ENCODE peak calls at places on chromosomes 12 and 14, in ten cellular contexts. Q, Z, N, I, V, J, D, C, U and O are unnamed samples.

GRCh38 chr12:57368349-57369095 is 62.3 kb downstream of the R3HDM2 start:
- DNase-seq in V (no peak), Q (no peak), D (no peak), N (no peak), C (no peak), I (no peak), U (no peak), J (no peak), Z (peak), O (no peak)

GRCh38 chr12:65675141-65675621 is 149.1 kb upstream of the HMGA2 start:
- DNase-seq in Z (peak), N (no peak), D (no peak), U (no peak), J (no peak), I (no peak), C (no peak), Q (no peak), V (no peak), O (no peak)

GRCh38 chr14:47929334-47929733 is 253.9 kb upstream of the MDGA2 start:
- DNase-seq in Q (no peak), V (no peak), C (no peak), U (no peak), D (no peak), N (no peak), Z (no peak), I (no peak), J (no peak), O (no peak)

GRCh38 chr12:56581418-56582145 is 48.5 kb downstream of the BAZ2A start:
- DNase-seq in N (no peak), C (no peak), I (no peak), V (no peak), J (no peak), Q (peak), D (peak), U (no peak), Z (no peak), O (no peak)

GRCh38 chr14:99038401-99038800 is 233.6 kb downstream of the BCL11B start:
- DNase-seq in Z (no peak), V (no peak), Q (no peak), N (no peak), I (no peak), U (no peak), C (no peak), J (no peak), D (no peak), O (no peak)

GRCh38 chr12:121830134-121830533 is 26.3 kb downstream of the SETD1B start:
- DNase-seq in Q (no peak), C (no peak), J (no peak), Z (no peak), U (no peak), V (no peak), N (no peak), D (no peak), I (no peak), O (no peak)

GRCh38 chr12:81128930-81129554 is 51.2 kb downstream of the ACSS3 start:
- DNase-seq in U (no peak), C (no peak), V (no peak), I (no peak), N (peak), D (peak), Z (peak), J (peak), Q (peak), O (peak)

GRCh38 chr12:71871116-71871515 is 31.6 kb downstream of the TBC1D15 start:
- DNase-seq in D (peak), J (no peak), I (no peak), C (no peak), V (no peak), Z (peak), U (no peak), N (no peak), Q (no peak), O (no peak)

GRCh38 chr12:114799574-114800487 is 115.9 kb upstream of the TBX3 start:
- DNase-seq in I (no peak), U (no peak), Q (no peak), N (peak), C (no peak), V (peak), D (no peak), J (peak), Z (peak), O (peak)

GRCh38 chr12:112380663-112381420 is 1.4 kb downstream of the HECTD4 start:
- DNase-seq in J (peak), Q (no peak), V (no peak), D (no peak), Z (no peak), C (no peak), I (no peak), N (peak), U (peak), O (peak)

GRCh38 chr14:63436286-63437098 is 106.7 kb downstream of the PPP2R5E start:
- DNase-seq in Q (no peak), N (no peak), Z (no peak), U (no peak), C (no peak), J (no peak), D (no peak), V (no peak), I (no peak), O (no peak)

GRCh38 chr14:69316449-69317391 is 56.8 kb downstream of the GALNT16 start:
- DNase-seq in D (peak), C (no peak), J (no peak), Z (peak), Q (no peak), U (no peak), V (peak), N (no peak), I (no peak), O (no peak)

GRCh38 chr14:95507174-95507573 is 9.3 kb downstream of the SYNE3 start:
- DNase-seq in V (peak), D (peak), I (no peak), U (no peak), Z (peak), J (peak), N (no peak), C (no peak), Q (no peak), O (no peak)

GRCh38 chr14:34059925-34060746 is 109.3 kb upstream of the EGLN3 start:
- DNase-seq in U (peak), Q (peak), Z (peak), D (peak), C (no peak), V (no peak), N (peak), I (peak), J (peak), O (peak)

GRCh38 chr12:31117203-31118011 is 43.7 kb downstream of the DDX11 start:
- DNase-seq in Z (peak), J (peak), I (peak), Q (peak), D (peak), V (no peak), U (peak), C (peak), N (peak), O (peak)

GRCh38 chr14:51818748-51819386 is 41.5 kb upstream of the GNG2 start:
- DNase-seq in N (no peak), D (no peak), J (peak), Z (no peak), Q (no peak), I (no peak), V (no peak), C (no peak), U (no peak), O (no peak)

GRCh38 chr12:116659771-116660481 is 77.9 kb downstream of the SPRING1 start:
- DNase-seq in Q (no peak), D (peak), V (no peak), U (no peak), Z (no peak), I (no peak), N (no peak), J (no peak), C (no peak), O (no peak)

DNA sequence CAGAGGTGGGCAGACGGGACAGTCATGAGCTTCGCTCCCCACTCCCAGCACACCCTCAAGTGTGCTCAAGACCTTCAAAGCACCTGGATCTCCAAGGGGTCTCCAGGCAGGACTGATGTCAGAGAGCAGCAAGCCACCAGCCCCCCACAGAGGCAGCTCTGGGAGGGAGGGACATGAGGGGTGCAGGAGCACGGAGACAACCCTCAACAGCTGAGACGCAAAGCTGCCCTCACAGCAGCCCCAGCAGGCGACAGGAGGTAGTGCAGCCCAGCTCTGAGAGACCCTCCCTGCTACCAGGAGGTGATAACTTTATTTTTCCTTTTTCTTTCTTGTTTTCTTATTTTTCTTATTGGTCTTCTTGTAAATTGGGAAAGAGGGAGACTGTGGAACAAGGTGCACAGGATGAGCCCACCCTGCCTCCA is 17.9 kb downstream of the SIVA1 start:
- DNase-seq in N (no peak), V (no peak), U (no peak), C (no peak), I (no peak), Q (peak), D (no peak), Z (no peak), J (no peak), O (no peak)
- TF ChIP-seq CTCF in N (peak), V (peak), U (peak), C (peak), I (no peak), Q (peak), D (peak), Z (peak), J (peak), O (peak)

GRCh38 chr14:76848879-76849278 is 22.7 kb downstream of the LRRC74A start:
- DNase-seq in D (peak), Q (no peak), Z (no peak), J (no peak), C (no peak), N (no peak), U (no peak), I (no peak), V (no peak), O (no peak)

GRCh38 chr14:76846331-76847047 is 20.3 kb downstream of the LRRC74A start:
- DNase-seq in C (no peak), J (no peak), N (no peak), Z (no peak), I (no peak), Q (no peak), U (no peak), V (no peak), D (no peak), O (no peak)

GRCh38 chr14:76842414-76842813 is 16.2 kb downstream of the LRRC74A start:
- DNase-seq in C (no peak), D (no peak), N (no peak), V (no peak), Q (no peak), I (no peak), J (no peak), Z (no peak), U (no peak), O (no peak)

GRCh38 chr14:76844223-76844622 is 18.0 kb downstream of the LRRC74A start:
- DNase-seq in U (no peak), Z (no peak), V (no peak), I (peak), N (no peak), J (peak), D (peak), Q (peak), C (no peak), O (no peak)
- TF ChIP-seq CTCF in U (no peak), Z (no peak), V (no peak), I (no peak), N (no peak), J (peak), D (peak), Q (peak), C (no peak), O (no peak)

GRCh38 chr14:75126679-75127473 is at the start of gene NEK9:
- DNase-seq in I (peak), U (peak), D (peak), J (peak), Z (peak), C (peak), N (peak), V (no peak), Q (peak), O (peak)
- TF ChIP-seq CTCF in I (no peak), U (no peak), D (no peak), J (no peak), Z (no peak), C (no peak), N (no peak), V (no peak), Q (no peak), O (no peak)

GRCh38 chr14:38207342-38207741 is 362 bp upstream of the SSTR1 start:
- DNase-seq in C (no peak), U (no peak), I (no peak), J (no peak), Z (peak), N (no peak), V (no peak), D (no peak), Q (no peak), O (no peak)

GRCh38 chr14:38207830-38208815 is at the start of gene SSTR1:
- DNase-seq in I (no peak), D (no peak), Q (peak), C (no peak), V (no peak), J (no peak), Z (peak), U (no peak), N (no peak), O (peak)

GRCh38 chr14:38210168-38210567 is 2.5 kb downstream of the SSTR1 start:
- DNase-seq in V (no peak), N (no peak), J (no peak), C (no peak), U (no peak), Z (peak), D (no peak), Q (peak), I (no peak), O (no peak)

GRCh38 chr14:38209572-38210159 is 2.0 kb downstream of the SSTR1 start:
- DNase-seq in C (no peak), J (no peak), V (no peak), U (no peak), D (no peak), N (no peak), Q (no peak), I (no peak), Z (peak), O (no peak)

DNA sequence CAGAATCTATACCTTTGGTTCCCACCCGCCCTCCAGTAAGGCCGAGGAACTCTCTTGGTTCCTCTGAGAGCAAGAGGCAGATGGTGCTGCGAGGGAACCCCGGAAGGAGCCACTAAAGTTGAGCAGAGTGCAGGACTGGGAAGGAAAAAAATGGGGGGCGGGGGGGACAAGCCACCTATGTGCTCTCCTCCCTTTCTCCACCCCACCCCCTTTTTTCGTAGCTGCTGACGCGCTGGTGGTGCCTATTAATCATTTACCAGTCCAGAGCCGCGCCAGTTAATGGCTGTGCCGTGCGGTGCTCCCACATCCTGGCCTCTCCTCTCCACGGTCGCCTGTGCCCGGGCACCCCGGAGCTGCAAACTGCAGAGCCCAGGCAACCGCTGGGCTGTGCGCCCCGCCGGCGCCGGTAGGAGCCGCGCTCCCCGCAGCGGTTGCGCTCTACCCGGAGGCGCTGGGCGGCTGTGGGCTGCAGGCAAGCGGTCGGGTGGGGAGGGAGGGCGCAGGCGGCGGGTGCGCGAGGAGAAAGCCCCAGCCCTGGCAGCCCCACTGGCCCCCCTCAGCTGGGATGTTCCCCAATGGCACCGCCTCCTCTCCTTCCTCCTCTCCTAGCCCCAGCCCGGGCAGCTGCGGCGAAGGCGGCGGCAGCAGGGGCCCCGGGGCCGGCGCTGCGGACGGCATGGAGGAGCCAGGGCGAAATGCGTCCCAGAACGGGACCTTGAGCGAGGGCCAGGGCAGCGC is 1.3 kb downstream of the SSTR1 start:
- DNase-seq in C (no peak), U (no peak), I (no peak), Q (peak), D (no peak), J (peak), N (no peak), V (no peak), Z (peak), O (peak)
- TF ChIP-seq CTCF in C (no peak), U (no peak), I (no peak), Q (no peak), D (no peak), J (peak), N (peak), V (peak), Z (peak), O (peak)

GRCh38 chr12:14256555-14257169 is 108.8 kb upstream of the ATF7IP start:
- DNase-seq in C (no peak), U (peak), Q (peak), N (peak), Z (peak), D (peak), J (peak), I (peak), V (peak), O (peak)

GRCh38 chr12:14259481-14260010 is 105.9 kb upstream of the ATF7IP start:
- DNase-seq in U (no peak), Q (no peak), Z (no peak), C (no peak), N (no peak), V (no peak), D (no peak), J (no peak), I (no peak), O (no peak)

GRCh38 chr12:14257303-14257733 is 108.2 kb upstream of the ATF7IP start:
- DNase-seq in U (no peak), Z (no peak), V (no peak), J (no peak), N (no peak), C (no peak), D (no peak), I (no peak), Q (no peak), O (no peak)

GRCh38 chr12:14258468-14258947 is 107.0 kb upstream of the ATF7IP start:
- DNase-seq in I (no peak), N (no peak), D (no peak), U (no peak), Z (no peak), J (peak), V (no peak), Q (no peak), C (no peak), O (peak)

GRCh38 chr12:14257734-14258467 is 107.6 kb upstream of the ATF7IP start:
- DNase-seq in Q (peak), I (peak), U (peak), J (peak), Z (peak), V (peak), D (peak), N (peak), C (no peak), O (peak)
- TF ChIP-seq CTCF in Q (no peak), I (no peak), U (no peak), J (peak), Z (peak), V (no peak), D (peak), N (no peak), C (no peak), O (no peak)

GRCh38 chr14:22099942-22100763 is 426.5 kb upstream of the OR4E1 start:
- DNase-seq in C (no peak), U (peak), Z (peak), I (peak), Q (peak), J (peak), N (peak), V (no peak), D (peak), O (peak)
- TF ChIP-seq CTCF in C (peak), U (peak), Z (peak), I (peak), Q (peak), J (peak), N (peak), V (peak), D (peak), O (peak)

GRCh38 chr14:92308676-92309075 is 14.3 kb upstream of the SLC24A4 start:
- DNase-seq in I (no peak), D (no peak), J (no peak), V (no peak), Z (no peak), Q (no peak), C (no peak), U (no peak), N (no peak), O (no peak)
- TF ChIP-seq CTCF in I (no peak), D (no peak), J (no peak), V (no peak), Z (no peak), Q (no peak), C (no peak), U (no peak), N (no peak), O (no peak)

DNA sequence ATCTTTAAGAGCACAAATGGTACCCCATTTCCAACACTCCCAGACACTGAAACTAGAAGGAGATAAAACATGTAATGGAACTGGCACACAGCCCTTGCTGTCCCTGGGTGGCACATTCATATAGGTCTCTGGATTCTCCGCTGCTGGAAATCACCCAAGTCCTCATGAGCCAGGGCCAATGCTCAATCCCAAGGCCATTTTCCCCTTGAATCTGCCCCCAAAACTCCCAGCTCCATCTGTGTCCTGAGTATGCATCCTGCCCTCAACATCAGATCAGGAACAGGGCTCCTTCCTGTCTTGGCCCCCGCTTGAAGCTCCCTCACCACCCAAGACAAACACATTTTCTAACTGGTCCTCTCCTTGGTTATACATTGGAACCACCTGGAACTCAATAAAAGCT is 24.6 kb downstream of the KRT76 start:
- DNase-seq in C (no peak), U (no peak), J (no peak), Z (no peak), V (no peak), I (no peak), Q (no peak), N (no peak), D (no peak), O (no peak)
- TF ChIP-seq CTCF in C (no peak), U (no peak), J (no peak), Z (no peak), V (no peak), I (no peak), Q (no peak), N (no peak), D (no peak), O (no peak)